ENCODE peak calls at places on chromosomes 4 and X, in six cellular contexts. E is foreskin melanocyte; A is H9; H is stimulated activated CD8-positive, alpha-beta memory T cell treated with anti-CD3 and anti-CD28 coated beads, Interleukin-7, amount 100 ng/mL, for 1 hour; P is activated gamma-delta T cell treated with Interleukin-2 at 50 U/mL for 16 hours; L is caudate nucleus. N is an unnamed sample.
A peak's percentile ranks its signal among the peaks of the same experiment; 100 is the strongest.

GRCh38 chr4:54005475-54005874 is 58.9 kb downstream of the CHIC2 start:
- DNase-seq in H (no peak), A (no peak), E (no peak), P (no peak), L (no peak), N (no peak)

GRCh38 chrX:54479471-54480122 is 16.4 kb downstream of the FGD1 start:
- DNase-seq in P (no peak), E (no peak), L (no peak), H (no peak), A (peak; percentile 68), N (no peak)

GRCh38 chr4:25939330-25939729 is 25.3 kb downstream of the SMIM20 start:
- DNase-seq in H (no peak), L (no peak), A (no peak), E (no peak), P (no peak), N (no peak)

GRCh38 chr4:142944565-142944964 is 98.5 kb upstream of the INPP4B start:
- DNase-seq in A (no peak), E (no peak), L (no peak), P (no peak), H (no peak), N (no peak)

GRCh38 chr4:185396724-185397402 is at the start of gene ANKRD37:
- DNase-seq in H (no peak), E (no peak), A (peak; percentile 69), L (no peak), P (no peak), N (no peak)

GRCh38 chrX:151393514-151393913 is 3.5 kb upstream of the VMA21 start:
- DNase-seq in H (no peak), E (peak; percentile 3), P (peak; percentile 51), L (no peak), A (peak; percentile 45), N (no peak)

GRCh38 chr4:59222231-59222630 is 1977.9 kb upstream of the ADGRL3 start:
- DNase-seq in E (no peak), L (no peak), A (no peak), H (no peak), P (no peak), N (no peak)

GRCh38 chr4:95889662-95890061 is 49.8 kb downstream of the PDHA2 start:
- DNase-seq in P (no peak), H (no peak), A (peak; percentile 29), E (no peak), L (no peak), N (no peak)

GRCh38 chrX:1108451-1109445 is 103.7 kb downstream of the CRLF2 start:
- DNase-seq in H (no peak), E (no peak), L (no peak), P (no peak), A (peak; percentile 60), N (no peak)

GRCh38 chrX:4851534-4851933 is 1138.1 kb upstream of the PRKX start:
- DNase-seq in H (no peak), E (no peak), L (no peak), P (no peak), A (no peak), N (no peak)

GRCh38 chrX:84046403-84046984 is 141.5 kb downstream of the RPS6KA6 start:
- DNase-seq in E (peak; percentile 0), L (no peak), A (peak; percentile 50), P (no peak), H (no peak), N (no peak)

GRCh38 chr4:159047478-159048165 is 55.3 kb upstream of the RAPGEF2 start:
- DNase-seq in A (no peak), E (no peak), L (no peak), H (no peak), P (no peak), N (peak; percentile 29)

GRCh38 chrX:104113237-104113965 is 1.1 kb downstream of the ZCCHC18 start:
- DNase-seq in A (peak; percentile 75), H (peak; percentile 37), E (no peak), L (peak; percentile 35), P (peak; percentile 41), N (peak; percentile 12)

GRCh38 chr4:12881945-12882589 is 602.1 kb downstream of the RAB28 start:
- DNase-seq in A (no peak), E (no peak), H (no peak), P (no peak), L (no peak), N (no peak)

GRCh38 chr4:52483186-52483585 is 175.9 kb downstream of the USP46 start:
- DNase-seq in L (no peak), P (no peak), H (no peak), A (no peak), E (no peak), N (no peak)

GRCh38 chrX:997631-998137 is 214.8 kb downstream of the CRLF2 start:
- DNase-seq in L (no peak), P (no peak), E (no peak), A (peak; percentile 75), H (no peak), N (no peak)

GRCh38 chr4:73600917-73601316 is 19.3 kb downstream of the RASSF6 start:
- DNase-seq in H (no peak), A (no peak), E (no peak), P (no peak), L (no peak), N (no peak)

GRCh38 chrX:12142661-12143060 is 4.4 kb downstream of the FRMPD4 start:
- DNase-seq in L (no peak), H (no peak), P (no peak), E (no peak), A (no peak), N (no peak)

GRCh38 chrX:120625366-120625765 is 4.5 kb downstream of the C1GALT1C1 start:
- DNase-seq in A (no peak), E (no peak), H (no peak), L (no peak), P (no peak), N (no peak)

N was measured in COLO829.